ENCODE peak calls at places on chromosomes 2 and 18, in ten cellular contexts. A is esophagus squamous epithelium, H is neural crest cell, G is ecto neural progenitor cell, J is T1000, U is astrocyte of the spinal cord, K is HEK293T, F is C1 segment of cervical spinal cord, V is HT-29, Z is activated T-cell treated with anti-CD3 and anti-CD28 coated beads for 1 hour. I is an unnamed sample.

GRCh38 chr2:239630618-239631286 is 229.9 kb upstream of the HDAC4 start:
- DNase-seq in F (no peak), V (peak), K (no peak), A (no peak), Z (no peak), H (no peak), J (no peak), U (peak), G (no peak), I (no peak)

GRCh38 chr2:29336741-29337340 is 221.6 kb downstream of the CLIP4 start:
- DNase-seq in Z (no peak), A (no peak), H (no peak), V (no peak), K (no peak), J (no peak), U (no peak), G (no peak), F (no peak), I (no peak)

GRCh38 chr2:192438239-192438638 is 243.5 kb upstream of the TMEFF2 start:
- DNase-seq in U (no peak), F (no peak), J (no peak), A (no peak), K (no peak), H (no peak), V (no peak), Z (no peak), G (no peak), I (no peak)

GRCh38 chr2:236578411-236578846 is 8.8 kb downstream of the ACKR3 start:
- DNase-seq in G (no peak), K (no peak), H (no peak), A (no peak), U (no peak), J (no peak), Z (no peak), V (no peak), F (no peak), I (no peak)

GRCh38 chr2:162422894-162423293 is 79.0 kb downstream of the GCA start:
- DNase-seq in J (no peak), K (no peak), A (no peak), F (no peak), Z (no peak), H (no peak), G (no peak), V (no peak), U (no peak), I (no peak)

GRCh38 chr2:150063432-150063889 is 424.0 kb downstream of the RND3 start:
- DNase-seq in J (no peak), F (no peak), H (no peak), K (no peak), A (no peak), U (peak), Z (no peak), V (no peak), G (no peak), I (no peak)

GRCh38 chr2:119693567-119693966 is 14.6 kb downstream of the TMEM177 start:
- DNase-seq in A (no peak), G (no peak), V (no peak), Z (no peak), K (no peak), F (no peak), J (no peak), U (no peak), H (no peak), I (no peak)

GRCh38 chr18:22346968-22347611 is 70.6 kb downstream of the CTAGE1 start:
- DNase-seq in J (no peak), A (no peak), K (peak), F (no peak), G (peak), V (peak), H (peak), U (no peak), Z (no peak), I (peak)

GRCh38 chr2:100786297-100786658 is 33.7 kb upstream of the NPAS2 start:
- DNase-seq in A (no peak), H (no peak), F (no peak), U (peak), G (no peak), Z (no peak), J (peak), K (no peak), V (peak), I (no peak)

GRCh38 chr2:193895226-193895625 is 1700.5 kb upstream of the TMEFF2 start:
- DNase-seq in U (peak), V (no peak), K (no peak), F (no peak), A (no peak), J (no peak), G (no peak), Z (no peak), H (no peak), I (no peak)

GRCh38 chr18:73826098-73826497 is 321.5 kb downstream of the FBXO15 start:
- DNase-seq in G (no peak), Z (no peak), U (no peak), V (no peak), K (no peak), F (no peak), H (no peak), J (no peak), A (no peak), I (no peak)

GRCh38 chr2:29374823-29375222 is 259.6 kb downstream of the CLIP4 start:
- DNase-seq in H (no peak), U (no peak), F (no peak), V (no peak), J (no peak), G (no peak), K (no peak), Z (no peak), A (no peak), I (no peak)

GRCh38 chr2:19538411-19538963 is 180.1 kb upstream of the OSR1 start:
- DNase-seq in J (peak), G (no peak), A (no peak), H (no peak), V (peak), F (no peak), U (peak), K (no peak), Z (no peak), I (no peak)

GRCh38 chr2:231200805-231201474 is 2.5 kb downstream of the ARMC9 start:
- DNase-seq in F (no peak), U (peak), V (no peak), A (no peak), J (peak), Z (no peak), K (no peak), G (no peak), H (no peak), I (no peak)

GRCh38 chr2:164000171-164000570 is 264.4 kb upstream of the FIGN start:
- DNase-seq in J (no peak), K (no peak), V (no peak), Z (no peak), A (no peak), H (no peak), G (no peak), F (no peak), U (peak), I (no peak)

GRCh38 chr2:172373076-172373475 is 54.3 kb upstream of the ITGA6 start:
- DNase-seq in U (no peak), G (no peak), F (no peak), H (no peak), Z (no peak), V (no peak), J (no peak), A (no peak), K (no peak), I (no peak)

GRCh38 chr2:207619764-207620203 is 5.4 kb downstream of the METTL21A start:
- DNase-seq in H (no peak), Z (no peak), A (no peak), F (no peak), V (no peak), G (no peak), K (no peak), U (no peak), J (no peak), I (no peak)

GRCh38 chr2:79729532-79729931 is 216.7 kb downstream of the CTNNA2 start:
- DNase-seq in G (no peak), K (no peak), V (no peak), A (no peak), J (no peak), Z (no peak), H (no peak), U (no peak), F (no peak), I (no peak)

GRCh38 chr2:109264595-109265328 is 135.8 kb downstream of the SH3RF3 start:
- DNase-seq in H (no peak), A (no peak), U (peak), Z (no peak), F (no peak), J (no peak), V (no peak), G (no peak), K (no peak), I (no peak)

GRCh38 chr2:235701206-235701605 is 207.4 kb downstream of the AGAP1 start:
- DNase-seq in H (no peak), G (no peak), V (no peak), J (no peak), A (no peak), K (no peak), Z (no peak), U (no peak), F (no peak), I (no peak)

GRCh38 chr2:228164718-228165117 is 16.8 kb downstream of the SPHKAP start:
- DNase-seq in H (no peak), K (no peak), Z (no peak), J (no peak), A (no peak), U (no peak), G (no peak), V (no peak), F (no peak), I (no peak)

GRCh38 chr2:19362652-19363473 is 4.4 kb upstream of the OSR1 start:
- DNase-seq in K (peak), J (peak), V (peak), Z (no peak), H (peak), A (no peak), G (peak), F (peak), U (peak), I (peak)

GRCh38 chr2:216142540-216142939 is 33.4 kb downstream of the XRCC5 start:
- DNase-seq in A (no peak), V (no peak), G (no peak), J (no peak), Z (no peak), K (no peak), H (no peak), U (peak), F (no peak), I (no peak)

GRCh38 chr2:109368798-109369197 is 239.8 kb downstream of the SH3RF3 start:
- DNase-seq in V (no peak), A (no peak), G (peak), H (no peak), J (no peak), F (no peak), U (no peak), K (no peak), Z (no peak), I (no peak)

GRCh38 chr2:212811946-212812345 is 273.3 kb upstream of the ERBB4 start:
- DNase-seq in H (no peak), U (no peak), K (no peak), Z (no peak), J (no peak), V (no peak), A (no peak), G (no peak), F (no peak), I (no peak)

GRCh38 chr2:8453904-8454302 is 228.0 kb upstream of the ID2 start:
- DNase-seq in K (no peak), Z (no peak), H (no peak), G (no peak), U (peak), F (no peak), V (no peak), A (no peak), J (no peak), I (no peak)